ENCODE peak calls at places on chromosomes 4 and X, in four cellular contexts. I, G, T and M are unnamed samples.

GRCh38 chr4:72864898-72865297 is 204.6 kb downstream of the COX18 start:
- DNase-seq in I (no peak), G (no peak), T (no peak), M (no peak)

GRCh38 chr4:156595041-156595440 is 376.6 kb downstream of the PDGFC start:
- DNase-seq in I (no peak), T (no peak), G (no peak), M (no peak)

GRCh38 chrX:150364347-150365050 is 1.4 kb downstream of the MAMLD1 start:
- DNase-seq in G (no peak), T (no peak), I (no peak), M (no peak)

GRCh38 chr4:24067781-24068193 is 177.9 kb upstream of the PPARGC1A start:
- DNase-seq in G (no peak), T (no peak), I (no peak), M (no peak)

GRCh38 chr4:177194906-177195305 is 114.8 kb upstream of the NEIL3 start:
- DNase-seq in I (no peak), T (no peak), G (no peak), M (no peak)

GRCh38 chr4:141248029-141248428 is 27.3 kb downstream of the ZNF330 start:
- DNase-seq in G (no peak), T (no peak), I (no peak), M (no peak)

GRCh38 chr4:173415885-173416658 is 17.2 kb upstream of the SCRG1 start:
- DNase-seq in G (peak; percentile 61), I (no peak), T (no peak), M (no peak)

GRCh38 chr4:76705497-76705896 is 192.4 kb downstream of the SOWAHB start:
- DNase-seq in G (no peak), I (no peak), T (no peak), M (no peak)

GRCh38 chrX:63453571-63453970 is 102.4 kb upstream of the SPIN4 start:
- DNase-seq in I (no peak), G (no peak), T (no peak), M (no peak)

GRCh38 chr4:84492290-84492689 is 6.8 kb downstream of the NKX6-1 start:
- DNase-seq in I (no peak), T (no peak), G (no peak), M (no peak)

GRCh38 chr4:88751258-88752075 is 53.8 kb upstream of the NAP1L5 start:
- DNase-seq in G (no peak), T (no peak), I (no peak), M (no peak)

GRCh38 chr4:150591284-150591874 is 9.4 kb downstream of the MAB21L2 start:
- DNase-seq in G (no peak), T (no peak), I (no peak), M (no peak)

GRCh38 chr4:147777456-147778091 is 45.7 kb downstream of the ARHGAP10 start:
- DNase-seq in I (no peak), G (no peak), T (no peak), M (no peak)

GRCh38 chr4:150972592-150972991 is 42.5 kb downstream of the LRBA start:
- DNase-seq in T (no peak), G (no peak), I (no peak), M (no peak)

GRCh38 chr4:6824772-6825402 is 42.4 kb downstream of the KIAA0232 start:
- DNase-seq in T (no peak), G (no peak), I (no peak), M (no peak)